ENCODE peak calls at places on chromosomes 16 and 17, in ten cellular contexts. D is SK-N-SH, P is stomach, Q is sigmoid colon, U is tibial nerve, O is A549, I is suprapubic skin, Y is transverse colon, X is K562, J is upper lobe of left lung. W is an unnamed sample.

GRCh38 chr16:86424968-86425367 is 85.4 kb upstream of the FOXF1 start:
- DNase-seq in P (no peak), U (no peak), I (no peak), D (no peak), J (no peak), Q (no peak), Y (no peak), X (no peak), O (no peak), W (no peak)

GRCh38 chr17:7557825-7558543 is 566 bp upstream of the TNFSF13 start:
- DNase-seq in X (no peak), I (peak; percentile 93), J (peak; percentile 98), Y (peak; percentile 94), U (peak; percentile 74), P (peak; percentile 96), D (peak; percentile 82), O (no peak), Q (peak; percentile 96), W (peak; percentile 91)

GRCh38 chr17:79001190-79002020 is 8.2 kb downstream of the CANT1 start:
- DNase-seq in J (no peak), O (no peak), X (no peak), P (no peak), U (no peak), I (peak; percentile 43), Y (no peak), D (no peak), Q (peak; percentile 58), W (no peak)

GRCh38 chr17:48259710-48260291 is 152.2 kb downstream of the SNX11 start:
- DNase-seq in Q (no peak), U (no peak), P (no peak), Y (no peak), I (no peak), X (peak; percentile 40), O (peak; percentile 35), D (no peak), J (no peak), W (no peak)

GRCh38 chr17:78268960-78269892 is 37.8 kb downstream of the TMEM235 start:
- DNase-seq in U (no peak), P (no peak), D (peak; percentile 83), Y (no peak), Q (no peak), O (no peak), J (no peak), I (no peak), X (no peak), W (no peak)

GRCh38 chr17:43406676-43407645 is 8.2 kb downstream of the ARL4D start:
- DNase-seq in O (no peak), I (no peak), P (no peak), D (no peak), J (no peak), Q (no peak), U (no peak), Y (no peak), X (no peak), W (no peak)

GRCh38 chr16:58449306-58449705 is 50.6 kb upstream of the NDRG4 start:
- DNase-seq in U (no peak), I (no peak), J (no peak), P (no peak), Q (no peak), X (no peak), O (no peak), D (no peak), Y (no peak), W (no peak)

GRCh38 chr17:15264542-15264941 is 584 bp downstream of the PMP22 start:
- DNase-seq in Q (no peak), I (no peak), Y (peak; percentile 83), O (no peak), X (no peak), D (no peak), P (peak; percentile 88), J (peak; percentile 85), U (no peak), W (no peak)

DNA sequence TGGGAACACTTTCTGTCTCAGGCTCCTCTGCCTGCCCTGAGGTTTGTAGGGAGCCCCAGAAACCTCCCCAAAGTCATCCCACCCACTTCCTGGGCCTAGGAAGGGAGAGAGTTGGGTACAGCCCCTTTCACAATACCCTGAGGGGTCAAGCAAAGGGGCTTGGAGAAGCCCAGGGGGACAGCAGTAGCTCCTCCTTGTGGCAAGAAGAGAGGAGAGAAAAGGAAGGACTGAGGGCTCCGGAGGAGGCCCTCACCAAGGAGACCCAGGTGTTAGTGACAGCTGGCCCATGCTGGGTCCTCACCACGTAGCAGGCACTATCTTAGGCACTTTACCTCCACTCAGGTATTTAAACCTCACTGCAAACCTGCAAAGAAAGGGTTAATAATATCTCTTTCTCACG is 112.8 kb downstream of the IRX5 start:
- DNase-seq in O (no peak), Q (peak; percentile 26), U (no peak), D (no peak), P (no peak), Y (no peak), J (no peak), X (no peak), I (no peak), W (no peak)
- TF ChIP-seq CTCF in O (no peak), Q (no peak), U (no peak), D (no peak), P (no peak), Y (no peak), J (no peak), X (no peak), I (no peak), W (no peak)

GRCh38 chr17:80997471-80998387 is 6.1 kb downstream of the CHMP6 start:
- DNase-seq in O (no peak), Q (no peak), U (no peak), I (peak; percentile 59), J (no peak), P (no peak), D (peak; percentile 30), Y (no peak), X (no peak), W (no peak)

GRCh38 chr17:80992077-80992947 is 671 bp downstream of the CHMP6 start:
- DNase-seq in P (no peak), O (no peak), Q (no peak), Y (peak; percentile 23), D (peak; percentile 85), I (peak; percentile 65), X (no peak), U (no peak), J (no peak), W (peak; percentile 13)

GRCh38 chr17:80996422-80997305 is 5.0 kb downstream of the CHMP6 start:
- DNase-seq in P (no peak), Q (no peak), O (no peak), J (peak; percentile 76), X (no peak), I (no peak), D (peak; percentile 25), Y (no peak), U (no peak), W (no peak)

GRCh38 chr17:80992948-80993624 is 1.4 kb downstream of the CHMP6 start:
- DNase-seq in X (no peak), Q (no peak), P (no peak), O (no peak), U (no peak), Y (no peak), J (peak; percentile 71), I (no peak), D (peak; percentile 37), W (peak; percentile 9)

DNA sequence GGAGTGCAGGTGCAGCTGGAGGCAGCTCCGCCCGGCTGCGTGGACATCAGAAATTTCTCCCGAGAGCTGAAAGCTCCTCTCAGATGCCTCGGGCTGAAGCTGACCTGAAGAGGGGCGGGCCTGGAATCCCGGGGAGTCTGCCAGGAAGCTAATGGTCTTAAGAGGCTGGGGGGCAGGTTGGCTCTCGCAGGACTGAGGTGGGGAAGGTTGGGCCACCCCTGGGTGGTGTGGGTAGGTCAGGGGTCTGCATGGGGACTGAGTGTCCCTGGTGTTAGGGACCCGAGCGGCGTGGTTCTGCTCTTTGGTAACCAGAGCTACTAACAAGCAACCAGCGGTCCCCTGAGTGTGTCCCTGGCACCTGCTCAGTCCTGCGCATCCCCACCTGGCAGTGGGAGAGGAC is 3.5 kb downstream of the CHMP6 start:
- DNase-seq in O (no peak), P (no peak), Q (no peak), D (peak; percentile 23), I (no peak), Y (no peak), J (no peak), X (no peak), U (no peak), W (no peak)
- TF ChIP-seq EP300 in O (no peak), P (no peak), Q (no peak), D (no peak), I (no peak), Y (no peak), J (no peak), X (no peak), U (no peak), W (no peak)

GRCh38 chr17:50151937-50152547 is 1.6 kb upstream of the PPP1R9B start:
- DNase-seq in P (peak; percentile 83), Y (peak; percentile 90), X (peak; percentile 82), U (peak; percentile 58), I (no peak), Q (peak; percentile 93), J (peak; percentile 94), D (peak; percentile 89), O (peak; percentile 99), W (peak; percentile 82)
- H3K4me1 ChIP-seq in P (peaks cover 73% of the 10 kb centered on the region), Y (peaks cover 53% of the 10 kb centered on the region), X (peaks cover 45% of the 10 kb centered on the region), U (no peaks in the 10 kb centered on the region), I (peaks cover 83% of the 10 kb centered on the region), Q (peaks cover 65% of the 10 kb centered on the region), J (peaks cover 52% of the 10 kb centered on the region), D (peaks cover 32% of the 10 kb centered on the region), O (peaks cover 41% of the 10 kb centered on the region), W (peaks cover 26% of the 10 kb centered on the region)

GRCh38 chr16:14562691-14563491 is 67.2 kb downstream of the PARN start:
- DNase-seq in P (peak; percentile 48), O (peak; percentile 53), Y (peak; percentile 41), Q (peak; percentile 68), D (no peak), J (peak; percentile 43), I (no peak), X (no peak), U (no peak), W (no peak)

GRCh38 chr16:14560523-14560922 is 69.5 kb downstream of the PARN start:
- DNase-seq in O (no peak), Q (no peak), Y (no peak), J (no peak), D (no peak), X (no peak), U (no peak), P (no peak), I (no peak), W (no peak)

GRCh38 chr16:14564881-14565687 is 65.0 kb downstream of the PARN start:
- DNase-seq in Q (no peak), J (no peak), Y (no peak), D (no peak), O (no peak), X (no peak), U (no peak), I (no peak), P (no peak), W (no peak)

GRCh38 chr16:14564323-14564722 is 65.7 kb downstream of the PARN start:
- DNase-seq in J (no peak), Q (no peak), U (no peak), P (peak; percentile 65), I (no peak), X (no peak), D (no peak), O (no peak), Y (peak; percentile 54), W (no peak)

GRCh38 chr16:14559809-14560227 is 70.2 kb downstream of the PARN start:
- DNase-seq in J (peak; percentile 80), Y (peak; percentile 50), X (no peak), P (peak; percentile 67), I (no peak), O (no peak), D (no peak), Q (no peak), U (no peak), W (no peak)
- TF ChIP-seq CTCF in J (no peak), Y (no peak), X (no peak), P (no peak), I (no peak), O (no peak), D (no peak), Q (no peak), U (no peak), W (no peak)

W was measured in ovary.